ENCODE peak calls at places on chromosomes 7 and 10, in eight cellular contexts. One of them, this sample, is unnamed. For H3K27me3 and H3K36me3, the result is how much of the 10 kb centered on the place peaks cover.

GRCh38 chr7:151115121-151115835 is 29.0 kb downstream of the AGAP3 start:
- DNase-seq in WERI-Rb-1: no peak
- DNase-seq in suprapubic skin: no peak
- DNase-seq in CD8-positive, alpha-beta T cell: no peak
- DNase-seq in HAP-1: no peak
- DNase-seq in left ventricle myocardium inferior: no peak
- DNase-seq in left lung: no peak
- DNase-seq in HCT116: no peak
- DNase-seq in this sample: peak

GRCh38 chr7:27160147-27160545 is 3.7 kb upstream of the HOXA7 start:
- DNase-seq in WERI-Rb-1: no peak
- DNase-seq in CD8-positive, alpha-beta T cell: no peak
- DNase-seq in suprapubic skin: peak
- DNase-seq in left lung: peak
- DNase-seq in left ventricle myocardium inferior: peak
- DNase-seq in HAP-1: no peak
- DNase-seq in HCT116: no peak
- DNase-seq in this sample: no peak

GRCh38 chr7:131067220-131067619 is 260.5 kb upstream of the MKLN1 start:
- DNase-seq in WERI-Rb-1: no peak
- DNase-seq in suprapubic skin: no peak
- DNase-seq in CD8-positive, alpha-beta T cell: no peak
- DNase-seq in left ventricle myocardium inferior: no peak
- DNase-seq in left lung: no peak
- DNase-seq in HAP-1: no peak
- DNase-seq in HCT116: no peak
- DNase-seq in this sample: no peak

GRCh38 chr7:27140108-27140842 is 3.2 kb downstream of the HOXA5 start:
- DNase-seq in WERI-Rb-1: no peak
- DNase-seq in HCT116: no peak
- DNase-seq in left ventricle myocardium inferior: no peak
- DNase-seq in CD8-positive, alpha-beta T cell: no peak
- DNase-seq in suprapubic skin: no peak
- DNase-seq in HAP-1: no peak
- DNase-seq in left lung: no peak
- DNase-seq in this sample: peak

GRCh38 chr7:105677803-105678583 is 96.7 kb upstream of the EFCAB10 start:
- DNase-seq in left ventricle myocardium inferior: no peak
- DNase-seq in CD8-positive, alpha-beta T cell: peak
- DNase-seq in HAP-1: no peak
- DNase-seq in WERI-Rb-1: no peak
- DNase-seq in left lung: peak
- DNase-seq in suprapubic skin: no peak
- DNase-seq in HCT116: no peak
- DNase-seq in this sample: no peak

GRCh38 chr10:132665946-132666732 is 119.8 kb downstream of the NKX6-2 start:
- DNase-seq in CD8-positive, alpha-beta T cell: no peak
- DNase-seq in left lung: no peak
- DNase-seq in left ventricle myocardium inferior: no peak
- DNase-seq in HAP-1: no peak
- DNase-seq in suprapubic skin: no peak
- DNase-seq in WERI-Rb-1: no peak
- DNase-seq in HCT116: no peak
- DNase-seq in this sample: no peak

GRCh38 chr10:84360634-84361365 is 32.4 kb downstream of the CCSER2 start:
- DNase-seq in HCT116: no peak
- DNase-seq in left ventricle myocardium inferior: no peak
- DNase-seq in WERI-Rb-1: no peak
- DNase-seq in left lung: no peak
- DNase-seq in HAP-1: no peak
- DNase-seq in suprapubic skin: no peak
- DNase-seq in CD8-positive, alpha-beta T cell: no peak
- DNase-seq in this sample: no peak

GRCh38 chr10:43843331-43844101 is 194.8 kb upstream of the ZNF32 start:
- DNase-seq in left lung: no peak
- DNase-seq in HCT116: no peak
- DNase-seq in WERI-Rb-1: no peak
- DNase-seq in HAP-1: no peak
- DNase-seq in left ventricle myocardium inferior: peak
- DNase-seq in CD8-positive, alpha-beta T cell: no peak
- DNase-seq in suprapubic skin: no peak
- DNase-seq in this sample: no peak

GRCh38 chr10:92291921-92292860 is 1.2 kb downstream of the MARCHF5 start:
- DNase-seq in WERI-Rb-1: peak
- DNase-seq in HCT116: peak
- DNase-seq in left ventricle myocardium inferior: peak
- DNase-seq in left lung: peak
- DNase-seq in suprapubic skin: peak
- DNase-seq in HAP-1: peak
- DNase-seq in CD8-positive, alpha-beta T cell: no peak
- DNase-seq in this sample: peak

GRCh38 chr10:52314007-52314821 is at the start of gene DKK1:
- DNase-seq in HAP-1: peak
- DNase-seq in left lung: peak
- DNase-seq in suprapubic skin: peak
- DNase-seq in left ventricle myocardium inferior: peak
- DNase-seq in CD8-positive, alpha-beta T cell: no peak
- DNase-seq in WERI-Rb-1: peak
- DNase-seq in HCT116: peak
- DNase-seq in this sample: peak

GRCh38 chr10:77821551-77821950 is 105.0 kb downstream of the DLG5 start:
- DNase-seq in HCT116: no peak
- DNase-seq in suprapubic skin: no peak
- DNase-seq in HAP-1: no peak
- DNase-seq in WERI-Rb-1: no peak
- DNase-seq in left lung: no peak
- DNase-seq in CD8-positive, alpha-beta T cell: no peak
- DNase-seq in left ventricle myocardium inferior: peak
- DNase-seq in this sample: no peak

GRCh38 chr7:115338016-115338415 is 416.1 kb downstream of the MDFIC start:
- DNase-seq in left ventricle myocardium inferior: no peak
- DNase-seq in HAP-1: no peak
- DNase-seq in suprapubic skin: no peak
- DNase-seq in HCT116: no peak
- DNase-seq in WERI-Rb-1: no peak
- DNase-seq in left lung: no peak
- DNase-seq in CD8-positive, alpha-beta T cell: no peak
- DNase-seq in this sample: no peak

GRCh38 chr7:77469927-77470326 is 53.8 kb upstream of the GSAP start:
- DNase-seq in suprapubic skin: no peak
- DNase-seq in CD8-positive, alpha-beta T cell: no peak
- DNase-seq in left ventricle myocardium inferior: no peak
- DNase-seq in left lung: no peak
- DNase-seq in HAP-1: no peak
- DNase-seq in WERI-Rb-1: no peak
- DNase-seq in HCT116: no peak
- DNase-seq in this sample: no peak

GRCh38 chr7:139183878-139184338 is 47.1 kb upstream of the UBN2 start:
- DNase-seq in suprapubic skin: no peak
- DNase-seq in CD8-positive, alpha-beta T cell: no peak
- DNase-seq in left lung: no peak
- DNase-seq in HCT116: no peak
- DNase-seq in left ventricle myocardium inferior: no peak
- DNase-seq in HAP-1: no peak
- DNase-seq in WERI-Rb-1: no peak
- DNase-seq in this sample: no peak

GRCh38 chr7:139186146-139186545 is 44.9 kb upstream of the UBN2 start:
- DNase-seq in WERI-Rb-1: no peak
- DNase-seq in HCT116: no peak
- DNase-seq in suprapubic skin: no peak
- DNase-seq in left lung: no peak
- DNase-seq in left ventricle myocardium inferior: no peak
- DNase-seq in HAP-1: no peak
- DNase-seq in CD8-positive, alpha-beta T cell: no peak
- DNase-seq in this sample: no peak

GRCh38 chr7:139180700-139181311 is 50.2 kb upstream of the UBN2 start:
- DNase-seq in CD8-positive, alpha-beta T cell: no peak
- DNase-seq in suprapubic skin: no peak
- DNase-seq in WERI-Rb-1: no peak
- DNase-seq in HAP-1: no peak
- DNase-seq in left ventricle myocardium inferior: no peak
- DNase-seq in left lung: no peak
- DNase-seq in HCT116: no peak
- DNase-seq in this sample: no peak

GRCh38 chr7:139181404-139181803 is 49.6 kb upstream of the UBN2 start:
- DNase-seq in left lung: no peak
- DNase-seq in WERI-Rb-1: no peak
- DNase-seq in HAP-1: no peak
- DNase-seq in HCT116: no peak
- DNase-seq in CD8-positive, alpha-beta T cell: no peak
- DNase-seq in left ventricle myocardium inferior: no peak
- DNase-seq in suprapubic skin: no peak
- DNase-seq in this sample: no peak

GRCh38 chr7:139182363-139182762 is 48.7 kb upstream of the UBN2 start:
- DNase-seq in left lung: no peak
- DNase-seq in suprapubic skin: no peak
- DNase-seq in HAP-1: no peak
- DNase-seq in left ventricle myocardium inferior: no peak
- DNase-seq in CD8-positive, alpha-beta T cell: no peak
- DNase-seq in HCT116: no peak
- DNase-seq in WERI-Rb-1: no peak
- DNase-seq in this sample: peak
- H3K4me3 ChIP-seq in left lung: no peak
- H3K4me3 ChIP-seq in suprapubic skin: no peak
- H3K4me3 ChIP-seq in HAP-1: no peak
- H3K4me3 ChIP-seq in left ventricle myocardium inferior: no peak
- H3K4me3 ChIP-seq in CD8-positive, alpha-beta T cell: no peak
- H3K4me3 ChIP-seq in HCT116: no peak
- H3K4me3 ChIP-seq in WERI-Rb-1: no peak
- H3K4me3 ChIP-seq in this sample: no peak

DNA sequence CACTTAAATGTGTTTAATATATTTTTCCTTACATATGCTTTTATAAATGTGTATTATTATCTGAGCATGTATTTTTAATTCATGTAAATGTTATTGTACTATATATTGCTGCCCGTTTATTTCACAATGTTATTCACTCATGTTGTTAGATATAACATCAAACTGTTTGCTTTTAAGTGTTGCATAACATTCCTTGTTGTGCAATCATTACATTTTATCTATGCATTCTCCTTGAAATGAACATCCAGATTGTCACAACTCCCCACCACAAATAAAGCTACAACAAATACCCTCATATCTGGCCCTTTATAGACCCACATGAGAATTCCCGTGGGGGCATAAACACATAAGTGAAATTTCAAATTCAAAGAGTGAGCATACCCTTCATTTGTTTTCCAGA is 264.2 kb downstream of the HPSE2 start:
- DNase-seq in left ventricle myocardium inferior: no peak
- DNase-seq in suprapubic skin: no peak
- DNase-seq in CD8-positive, alpha-beta T cell: no peak
- DNase-seq in HCT116: no peak
- DNase-seq in WERI-Rb-1: no peak
- DNase-seq in left lung: no peak
- DNase-seq in HAP-1: no peak
- DNase-seq in this sample: no peak
- H3K27me3 ChIP-seq in left ventricle myocardium inferior: under half
- H3K27me3 ChIP-seq in suprapubic skin: under half
- H3K27me3 ChIP-seq in CD8-positive, alpha-beta T cell: under half
- H3K27me3 ChIP-seq in HCT116: under half
- H3K27me3 ChIP-seq in WERI-Rb-1: under half
- H3K27me3 ChIP-seq in left lung: under half
- H3K27me3 ChIP-seq in HAP-1: under half
- H3K27me3 ChIP-seq in this sample: under half

DNA sequence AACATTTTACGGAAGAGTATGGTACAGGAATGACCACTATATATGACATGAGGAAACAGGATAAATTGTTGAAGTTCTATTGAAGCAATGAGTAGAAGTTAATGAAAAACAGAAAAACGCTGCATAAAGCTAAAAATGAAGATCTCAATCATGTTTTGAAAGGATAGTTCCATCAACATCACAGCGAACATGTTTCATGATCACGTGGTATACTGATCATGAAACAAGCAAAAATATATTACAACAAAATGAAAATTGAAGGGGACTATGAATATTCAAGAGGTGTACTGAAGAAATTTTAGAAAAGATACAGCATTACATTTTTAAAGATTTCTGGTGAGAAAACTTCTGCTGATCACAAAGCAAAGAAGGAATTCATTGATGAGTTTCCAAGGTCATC is 45.9 kb upstream of the TAC1 start:
- DNase-seq in left lung: no peak
- DNase-seq in HAP-1: no peak
- DNase-seq in HCT116: no peak
- DNase-seq in suprapubic skin: no peak
- DNase-seq in CD8-positive, alpha-beta T cell: no peak
- DNase-seq in WERI-Rb-1: no peak
- DNase-seq in left ventricle myocardium inferior: no peak
- DNase-seq in this sample: no peak
- H3K36me3 ChIP-seq in left lung: under half
- H3K36me3 ChIP-seq in HAP-1: under half
- H3K36me3 ChIP-seq in HCT116: under half
- H3K36me3 ChIP-seq in suprapubic skin: under half
- H3K36me3 ChIP-seq in CD8-positive, alpha-beta T cell: under half
- H3K36me3 ChIP-seq in WERI-Rb-1: under half
- H3K36me3 ChIP-seq in left ventricle myocardium inferior: under half
- H3K36me3 ChIP-seq in this sample: under half

DNA sequence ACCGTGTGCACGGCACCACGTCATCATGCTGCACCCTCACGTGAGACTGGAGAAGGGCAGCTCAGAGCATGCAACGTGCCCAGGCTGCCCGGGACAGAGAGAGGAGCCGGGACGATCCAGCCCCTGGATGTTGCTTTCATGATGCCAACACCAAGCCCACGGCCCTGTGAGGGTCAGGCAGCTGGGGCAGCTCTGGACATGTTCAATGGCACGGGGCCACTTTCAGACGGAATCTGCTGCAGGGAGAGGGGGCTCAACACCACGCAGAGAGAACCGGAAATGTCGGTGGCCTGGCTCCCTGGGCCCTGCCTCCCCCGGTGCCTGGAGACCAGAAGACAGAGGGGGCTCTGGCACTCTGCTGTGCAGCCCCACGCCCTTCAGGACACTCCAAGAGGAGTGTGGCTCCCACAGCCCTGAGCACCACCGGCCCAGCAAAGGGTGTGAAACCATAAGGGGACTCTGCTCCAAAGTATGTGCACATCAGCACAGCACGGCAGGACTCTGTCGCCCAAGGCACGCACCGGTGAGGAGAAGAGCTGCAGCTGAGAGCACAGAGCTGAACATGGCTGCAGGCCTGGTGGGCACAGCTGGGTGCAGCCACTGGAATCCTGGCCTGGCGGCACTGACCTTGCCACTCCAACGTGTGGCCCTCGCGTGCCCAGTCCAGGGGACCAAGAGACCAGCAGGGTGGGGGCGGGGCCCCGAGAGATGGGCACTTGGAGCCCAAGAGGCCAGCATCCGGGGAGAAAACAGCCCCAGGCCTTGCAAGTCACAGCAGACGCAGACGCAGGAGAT is 70.3 kb upstream of the PDGFA start:
- DNase-seq in suprapubic skin: no peak
- DNase-seq in HCT116: no peak
- DNase-seq in WERI-Rb-1: no peak
- DNase-seq in left lung: no peak
- DNase-seq in CD8-positive, alpha-beta T cell: no peak
- DNase-seq in left ventricle myocardium inferior: no peak
- DNase-seq in HAP-1: no peak
- DNase-seq in this sample: no peak
- H3K4me3 ChIP-seq in suprapubic skin: no peak
- H3K4me3 ChIP-seq in HCT116: no peak
- H3K4me3 ChIP-seq in WERI-Rb-1: no peak
- H3K4me3 ChIP-seq in left lung: no peak
- H3K4me3 ChIP-seq in CD8-positive, alpha-beta T cell: no peak
- H3K4me3 ChIP-seq in left ventricle myocardium inferior: no peak
- H3K4me3 ChIP-seq in HAP-1: no peak
- H3K4me3 ChIP-seq in this sample: no peak

This sample was measured in H7.